ENCODE peak calls at places on chromosomes 4 and X, in six cellular contexts. One of them, this sample, is unnamed.

GRCh38 chrX:106481341-106481740 is 130.4 kb upstream of the RADX start:
- DNase-seq in astrocyte of the cerebellum: peak
- DNase-seq in fibroblast of pulmonary artery: peak
- DNase-seq in heart right ventricle: peak
- DNase-seq in endothelial cell of umbilical vein: peak
- DNase-seq in astrocyte: peak
- DNase-seq in this sample: peak

GRCh38 chrX:7522860-7523259 is 320.1 kb upstream of the VCX start:
- DNase-seq in astrocyte of the cerebellum: no peak
- DNase-seq in fibroblast of pulmonary artery: no peak
- DNase-seq in heart right ventricle: no peak
- DNase-seq in endothelial cell of umbilical vein: no peak
- DNase-seq in astrocyte: no peak
- DNase-seq in this sample: no peak

GRCh38 chrX:105837227-105837626 is 14.9 kb downstream of the NRK start:
- DNase-seq in astrocyte of the cerebellum: peak
- DNase-seq in fibroblast of pulmonary artery: peak
- DNase-seq in heart right ventricle: peak
- DNase-seq in endothelial cell of umbilical vein: peak
- DNase-seq in astrocyte: peak
- DNase-seq in this sample: peak

GRCh38 chr4:98601719-98602118 is 56.7 kb downstream of the TSPAN5 start:
- DNase-seq in astrocyte of the cerebellum: no peak
- DNase-seq in fibroblast of pulmonary artery: peak
- DNase-seq in heart right ventricle: no peak
- DNase-seq in endothelial cell of umbilical vein: peak
- DNase-seq in astrocyte: peak
- DNase-seq in this sample: no peak

GRCh38 chrX:16885628-16886027 is 15.5 kb upstream of the RBBP7 start:
- DNase-seq in astrocyte of the cerebellum: no peak
- DNase-seq in fibroblast of pulmonary artery: no peak
- DNase-seq in heart right ventricle: no peak
- DNase-seq in endothelial cell of umbilical vein: no peak
- DNase-seq in astrocyte: no peak
- DNase-seq in this sample: no peak

GRCh38 chr4:19678763-19679162 is 572.9 kb upstream of the SLIT2 start:
- DNase-seq in astrocyte of the cerebellum: peak
- DNase-seq in fibroblast of pulmonary artery: peak
- DNase-seq in heart right ventricle: no peak
- DNase-seq in endothelial cell of umbilical vein: no peak
- DNase-seq in astrocyte: peak
- DNase-seq in this sample: peak

GRCh38 chr4:156766846-156767245 is 204.8 kb downstream of the PDGFC start:
- DNase-seq in astrocyte of the cerebellum: no peak
- DNase-seq in fibroblast of pulmonary artery: no peak
- DNase-seq in heart right ventricle: no peak
- DNase-seq in endothelial cell of umbilical vein: no peak
- DNase-seq in astrocyte: peak
- DNase-seq in this sample: no peak

GRCh38 chr4:75633846-75634245 is 3.5 kb upstream of the CDKL2 start:
- DNase-seq in astrocyte of the cerebellum: peak
- DNase-seq in fibroblast of pulmonary artery: peak
- DNase-seq in heart right ventricle: no peak
- DNase-seq in endothelial cell of umbilical vein: no peak
- DNase-seq in astrocyte: peak
- DNase-seq in this sample: no peak

GRCh38 chr4:107629318-107629717 is 90.7 kb downstream of the PAPSS1 start:
- DNase-seq in astrocyte of the cerebellum: no peak
- DNase-seq in fibroblast of pulmonary artery: no peak
- DNase-seq in heart right ventricle: no peak
- DNase-seq in endothelial cell of umbilical vein: no peak
- DNase-seq in astrocyte: no peak
- DNase-seq in this sample: no peak

GRCh38 chr4:173273956-173274355 is 60.2 kb downstream of the HMGB2 start:
- DNase-seq in astrocyte of the cerebellum: peak
- DNase-seq in fibroblast of pulmonary artery: no peak
- DNase-seq in heart right ventricle: no peak
- DNase-seq in endothelial cell of umbilical vein: no peak
- DNase-seq in astrocyte: no peak
- DNase-seq in this sample: peak

GRCh38 chr4:13733817-13734216 is 106.3 kb upstream of the BOD1L1 start:
- DNase-seq in astrocyte of the cerebellum: no peak
- DNase-seq in fibroblast of pulmonary artery: peak
- DNase-seq in heart right ventricle: no peak
- DNase-seq in endothelial cell of umbilical vein: no peak
- DNase-seq in astrocyte: no peak
- DNase-seq in this sample: no peak

GRCh38 chrX:72712094-72712755 is 1.9 kb downstream of the PHKA1 start:
- DNase-seq in astrocyte of the cerebellum: no peak
- DNase-seq in fibroblast of pulmonary artery: peak
- DNase-seq in heart right ventricle: no peak
- DNase-seq in endothelial cell of umbilical vein: peak
- DNase-seq in astrocyte: no peak
- DNase-seq in this sample: no peak

GRCh38 chr4:2390146-2390545 is 28.3 kb downstream of the ZFYVE28 start:
- DNase-seq in astrocyte of the cerebellum: peak
- DNase-seq in fibroblast of pulmonary artery: no peak
- DNase-seq in heart right ventricle: no peak
- DNase-seq in endothelial cell of umbilical vein: no peak
- DNase-seq in astrocyte: no peak
- DNase-seq in this sample: no peak

GRCh38 chrX:99722094-99722493 is 688.0 kb downstream of the PCDH19 start:
- DNase-seq in astrocyte of the cerebellum: no peak
- DNase-seq in fibroblast of pulmonary artery: no peak
- DNase-seq in heart right ventricle: no peak
- DNase-seq in endothelial cell of umbilical vein: no peak
- DNase-seq in astrocyte: no peak
- DNase-seq in this sample: no peak

GRCh38 chr4:37757121-37757520 is 69.4 kb upstream of the PGM2 start:
- DNase-seq in astrocyte of the cerebellum: no peak
- DNase-seq in fibroblast of pulmonary artery: no peak
- DNase-seq in heart right ventricle: no peak
- DNase-seq in endothelial cell of umbilical vein: no peak
- DNase-seq in astrocyte: no peak
- DNase-seq in this sample: no peak

GRCh38 chr4:56976878-56977320 is 507 bp downstream of the NOA1 start:
- DNase-seq in astrocyte of the cerebellum: no peak
- DNase-seq in fibroblast of pulmonary artery: no peak
- DNase-seq in heart right ventricle: no peak
- DNase-seq in endothelial cell of umbilical vein: peak
- DNase-seq in astrocyte: no peak
- DNase-seq in this sample: no peak

GRCh38 chrX:40778861-40779575 is 43.7 kb upstream of the MED14 start:
- DNase-seq in astrocyte of the cerebellum: no peak
- DNase-seq in fibroblast of pulmonary artery: peak
- DNase-seq in heart right ventricle: no peak
- DNase-seq in endothelial cell of umbilical vein: peak
- DNase-seq in astrocyte: peak
- DNase-seq in this sample: no peak

GRCh38 chr4:122827899-122828601 is 1.4 kb downstream of the FGF2 start:
- DNase-seq in astrocyte of the cerebellum: peak
- DNase-seq in fibroblast of pulmonary artery: peak
- DNase-seq in heart right ventricle: no peak
- DNase-seq in endothelial cell of umbilical vein: peak
- DNase-seq in astrocyte: peak
- DNase-seq in this sample: no peak

GRCh38 chrX:24395775-24396174 is 35.3 kb downstream of the SUPT20HL1 start:
- DNase-seq in astrocyte of the cerebellum: peak
- DNase-seq in fibroblast of pulmonary artery: peak
- DNase-seq in heart right ventricle: peak
- DNase-seq in endothelial cell of umbilical vein: peak
- DNase-seq in astrocyte: peak
- DNase-seq in this sample: peak

GRCh38 chr4:118076958-118077766 is 42.9 kb downstream of the NDST3 start:
- DNase-seq in astrocyte of the cerebellum: no peak
- DNase-seq in fibroblast of pulmonary artery: peak
- DNase-seq in heart right ventricle: no peak
- DNase-seq in endothelial cell of umbilical vein: peak
- DNase-seq in astrocyte: peak
- DNase-seq in this sample: no peak

GRCh38 chr4:158948071-158948470 is 154.8 kb upstream of the RAPGEF2 start:
- DNase-seq in astrocyte of the cerebellum: no peak
- DNase-seq in fibroblast of pulmonary artery: no peak
- DNase-seq in heart right ventricle: no peak
- DNase-seq in endothelial cell of umbilical vein: no peak
- DNase-seq in astrocyte: no peak
- DNase-seq in this sample: no peak

GRCh38 chr4:20075479-20075878 is 176.2 kb upstream of the SLIT2 start:
- DNase-seq in astrocyte of the cerebellum: no peak
- DNase-seq in fibroblast of pulmonary artery: peak
- DNase-seq in heart right ventricle: no peak
- DNase-seq in endothelial cell of umbilical vein: peak
- DNase-seq in astrocyte: no peak
- DNase-seq in this sample: no peak

DNA sequence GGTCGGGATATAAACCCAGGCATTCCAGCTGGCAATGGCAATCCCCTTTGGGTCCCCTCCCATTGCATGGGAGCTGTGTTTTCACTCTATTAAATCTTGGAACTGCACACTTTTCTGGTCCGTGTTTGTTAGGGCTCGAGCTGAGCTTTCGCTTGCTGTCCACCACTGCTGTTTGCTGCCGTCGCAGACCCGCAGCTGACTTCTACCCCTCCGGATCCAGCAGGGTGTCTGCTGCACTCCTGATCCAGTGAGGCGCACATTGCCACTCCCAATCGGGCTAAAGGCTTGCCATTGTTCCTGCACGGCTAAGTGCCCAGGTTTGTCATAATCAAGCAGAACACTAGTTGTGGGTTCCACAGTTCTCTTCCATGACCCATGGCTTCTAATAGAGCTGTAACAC is 1322.1 kb downstream of the ADGRL3 start:
- DNase-seq in astrocyte of the cerebellum: no peak
- DNase-seq in fibroblast of pulmonary artery: no peak
- DNase-seq in heart right ventricle: no peak
- DNase-seq in endothelial cell of umbilical vein: no peak
- DNase-seq in astrocyte: no peak
- DNase-seq in this sample: no peak
- H3K4me3 ChIP-seq in astrocyte of the cerebellum: no peak
- H3K4me3 ChIP-seq in fibroblast of pulmonary artery: no peak
- H3K4me3 ChIP-seq in heart right ventricle: no peak
- H3K4me3 ChIP-seq in endothelial cell of umbilical vein: no peak
- H3K4me3 ChIP-seq in astrocyte: no peak
- H3K4me3 ChIP-seq in this sample: no peak

DNA sequence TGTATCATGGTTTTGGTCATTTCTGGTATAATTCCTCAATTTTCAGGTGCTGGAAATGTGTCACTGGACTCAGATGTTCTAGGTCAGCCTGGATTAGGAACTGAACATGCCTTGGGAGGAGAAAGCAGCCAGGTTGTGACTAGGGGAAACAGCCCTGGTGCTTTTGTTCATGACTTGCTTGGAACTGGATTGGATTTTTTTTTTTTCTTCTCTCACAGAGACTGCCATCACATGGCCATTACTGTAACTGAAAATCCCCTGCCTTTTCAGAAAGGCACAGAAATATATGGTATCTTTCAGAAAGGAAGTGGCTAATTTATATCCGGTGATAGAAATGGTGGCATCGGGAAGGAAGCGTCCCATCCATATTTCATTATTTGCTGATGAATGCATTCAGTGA is 34.6 kb downstream of the SEPTIN11 start:
- DNase-seq in astrocyte of the cerebellum: no peak
- DNase-seq in fibroblast of pulmonary artery: peak
- DNase-seq in heart right ventricle: no peak
- DNase-seq in endothelial cell of umbilical vein: peak
- DNase-seq in astrocyte: peak
- DNase-seq in this sample: no peak
- TF ChIP-seq CTCF in astrocyte of the cerebellum: peak
- TF ChIP-seq CTCF in fibroblast of pulmonary artery: peak
- TF ChIP-seq CTCF in heart right ventricle: peak
- TF ChIP-seq CTCF in endothelial cell of umbilical vein: peak
- TF ChIP-seq CTCF in astrocyte: peak
- TF ChIP-seq CTCF in this sample: peak

GRCh38 chr4:40897557-40898203 is 147.9 kb downstream of the NSUN7 start:
- DNase-seq in astrocyte of the cerebellum: no peak
- DNase-seq in fibroblast of pulmonary artery: peak
- DNase-seq in heart right ventricle: peak
- DNase-seq in endothelial cell of umbilical vein: peak
- DNase-seq in astrocyte: peak
- DNase-seq in this sample: no peak
- H3K4me3 ChIP-seq in astrocyte of the cerebellum: no peak
- H3K4me3 ChIP-seq in fibroblast of pulmonary artery: no peak
- H3K4me3 ChIP-seq in heart right ventricle: no peak
- H3K4me3 ChIP-seq in endothelial cell of umbilical vein: no peak
- H3K4me3 ChIP-seq in astrocyte: no peak
- H3K4me3 ChIP-seq in this sample: no peak

GRCh38 chr4:6907658-6908191 is 1.9 kb upstream of the TBC1D14 start:
- DNase-seq in astrocyte of the cerebellum: no peak
- DNase-seq in fibroblast of pulmonary artery: peak
- DNase-seq in heart right ventricle: peak
- DNase-seq in endothelial cell of umbilical vein: peak
- DNase-seq in astrocyte: no peak
- DNase-seq in this sample: no peak

GRCh38 chr4:6909970-6910339 is 329 bp downstream of the TBC1D14 start:
- DNase-seq in astrocyte of the cerebellum: no peak
- DNase-seq in fibroblast of pulmonary artery: no peak
- DNase-seq in heart right ventricle: no peak
- DNase-seq in endothelial cell of umbilical vein: no peak
- DNase-seq in astrocyte: no peak
- DNase-seq in this sample: no peak

GRCh38 chr4:6910340-6910959 is 824 bp downstream of the TBC1D14 start:
- DNase-seq in astrocyte of the cerebellum: no peak
- DNase-seq in fibroblast of pulmonary artery: no peak
- DNase-seq in heart right ventricle: no peak
- DNase-seq in endothelial cell of umbilical vein: no peak
- DNase-seq in astrocyte: no peak
- DNase-seq in this sample: no peak

GRCh38 chr4:6908397-6909112 is 1.1 kb upstream of the TBC1D14 start:
- DNase-seq in astrocyte of the cerebellum: no peak
- DNase-seq in fibroblast of pulmonary artery: no peak
- DNase-seq in heart right ventricle: no peak
- DNase-seq in endothelial cell of umbilical vein: peak
- DNase-seq in astrocyte: peak
- DNase-seq in this sample: no peak

DNA sequence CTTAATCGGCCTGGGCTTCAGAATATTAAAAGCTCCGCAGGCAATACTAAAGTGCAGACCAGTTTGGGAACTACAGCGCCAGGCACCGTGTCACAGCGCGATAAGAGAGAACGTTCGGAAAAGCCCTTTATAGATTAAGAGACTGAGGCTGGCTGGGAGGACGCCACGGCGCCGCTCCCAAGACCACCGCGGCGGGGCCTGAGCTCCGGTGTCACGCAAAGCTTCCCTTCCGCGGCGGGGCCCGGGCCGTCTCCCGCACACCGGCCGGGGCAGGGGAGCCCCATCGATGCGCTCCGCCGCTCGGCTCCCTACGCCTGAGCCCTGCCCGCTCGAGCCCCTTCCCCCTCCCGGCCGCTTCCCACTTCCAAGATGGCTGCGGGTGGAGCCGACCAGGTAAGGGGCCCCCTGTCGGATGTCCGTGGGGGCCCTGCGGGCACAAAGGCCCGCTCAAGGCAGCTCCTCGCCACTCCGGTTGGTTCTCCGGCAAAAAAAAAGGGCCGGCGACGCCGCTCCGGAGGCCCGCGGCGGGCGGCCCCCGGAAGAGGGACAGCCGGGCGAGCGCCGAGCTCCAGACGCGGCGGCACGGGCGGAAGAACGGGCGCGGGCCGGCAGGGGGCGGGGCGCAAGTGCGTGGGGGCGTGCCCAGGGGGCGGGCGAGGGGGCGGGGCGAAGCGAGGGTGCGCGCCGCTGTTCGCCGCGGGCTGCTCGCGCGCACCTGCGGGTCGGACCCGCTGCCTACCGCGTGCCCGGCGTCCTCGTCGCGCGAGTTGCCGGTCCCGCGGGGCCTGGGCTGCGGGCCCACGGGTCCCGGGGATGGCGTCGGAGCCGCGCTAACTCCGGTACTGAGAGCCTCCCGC is at the start of gene TBC1D14:
- DNase-seq in astrocyte of the cerebellum: peak
- DNase-seq in fibroblast of pulmonary artery: peak
- DNase-seq in heart right ventricle: peak
- DNase-seq in endothelial cell of umbilical vein: peak
- DNase-seq in astrocyte: peak
- DNase-seq in this sample: peak
- TF ChIP-seq CTCF in astrocyte of the cerebellum: no peak
- TF ChIP-seq CTCF in fibroblast of pulmonary artery: no peak
- TF ChIP-seq CTCF in heart right ventricle: no peak
- TF ChIP-seq CTCF in endothelial cell of umbilical vein: peak
- TF ChIP-seq CTCF in astrocyte: no peak
- TF ChIP-seq CTCF in this sample: peak